ENCODE peak calls at places on chromosomes 11 and 22, in four cellular contexts. P is GM12878, C is K562, Y is H1. A is an unnamed sample.

GRCh38 chr22:48734359-48734758 is 1093.3 kb downstream of the BRD1 start:
- DNase-seq in P (no peak), C (no peak), Y (no peak), A (no peak)

GRCh38 chr22:43228330-43228729 is 41.4 kb upstream of the TTLL12 start:
- DNase-seq in P (no peak), C (peak), Y (peak), A (no peak)

GRCh38 chr11:2309251-2310072 is 7.6 kb downstream of the TSPAN32 start:
- DNase-seq in P (no peak), C (no peak), Y (no peak), A (no peak)

GRCh38 chr11:450809-451451 is 851 bp downstream of the PTDSS2 start:
- DNase-seq in P (no peak), C (peak), Y (no peak), A (peak)

GRCh38 chr11:83073884-83074283 is 2.2 kb upstream of the RAB30 start:
- DNase-seq in P (no peak), C (no peak), Y (no peak), A (no peak)

GRCh38 chr11:7600205-7600775 is 73.0 kb downstream of the CYB5R2 start:
- DNase-seq in P (no peak), C (no peak), Y (no peak), A (peak)

GRCh38 chr11:106415510-106415909 is 338.0 kb downstream of the AASDHPPT start:
- DNase-seq in P (no peak), C (no peak), Y (no peak), A (peak)

GRCh38 chr11:113111156-113111555 is 149.9 kb downstream of the NCAM1 start:
- DNase-seq in P (no peak), C (no peak), Y (no peak), A (no peak)

GRCh38 chr22:43131773-43132501 is 11.3 kb downstream of the MCAT start:
- DNase-seq in P (no peak), C (no peak), Y (no peak), A (no peak)

GRCh38 chr11:64207247-64208085 is 945 bp downstream of the FERMT3 start:
- DNase-seq in P (peak), C (peak), Y (no peak), A (no peak)

GRCh38 chr22:20533095-20533878 is 25.9 kb downstream of the MED15 start:
- DNase-seq in P (no peak), C (no peak), Y (no peak), A (no peak)

GRCh38 chr11:66100272-66101037 is 30.4 kb downstream of the PACS1 start:
- DNase-seq in P (no peak), C (no peak), Y (no peak), A (no peak)
- TF ChIP-seq CBX5 in P (no peak), C (no peak), Y (no peak), A (no peak)

GRCh38 chr11:122732342-122733300 is 77.1 kb downstream of the UBASH3B start:
- DNase-seq in P (no peak), C (no peak), Y (no peak), A (peak)

GRCh38 chr11:122733301-122733686 is 77.8 kb downstream of the UBASH3B start:
- DNase-seq in P (no peak), C (no peak), Y (no peak), A (no peak)

GRCh38 chr11:122731500-122731913 is 76.0 kb downstream of the UBASH3B start:
- DNase-seq in P (no peak), C (no peak), Y (no peak), A (peak)

GRCh38 chr11:122737951-122738693 is 82.6 kb downstream of the UBASH3B start:
- DNase-seq in P (no peak), C (no peak), Y (no peak), A (peak)

GRCh38 chr11:122735031-122735430 is 79.5 kb downstream of the UBASH3B start:
- DNase-seq in P (no peak), C (no peak), Y (no peak), A (no peak)
- TF ChIP-seq CEBPB in P (no peak), C (no peak), Y (no peak), A (no peak)

DNA sequence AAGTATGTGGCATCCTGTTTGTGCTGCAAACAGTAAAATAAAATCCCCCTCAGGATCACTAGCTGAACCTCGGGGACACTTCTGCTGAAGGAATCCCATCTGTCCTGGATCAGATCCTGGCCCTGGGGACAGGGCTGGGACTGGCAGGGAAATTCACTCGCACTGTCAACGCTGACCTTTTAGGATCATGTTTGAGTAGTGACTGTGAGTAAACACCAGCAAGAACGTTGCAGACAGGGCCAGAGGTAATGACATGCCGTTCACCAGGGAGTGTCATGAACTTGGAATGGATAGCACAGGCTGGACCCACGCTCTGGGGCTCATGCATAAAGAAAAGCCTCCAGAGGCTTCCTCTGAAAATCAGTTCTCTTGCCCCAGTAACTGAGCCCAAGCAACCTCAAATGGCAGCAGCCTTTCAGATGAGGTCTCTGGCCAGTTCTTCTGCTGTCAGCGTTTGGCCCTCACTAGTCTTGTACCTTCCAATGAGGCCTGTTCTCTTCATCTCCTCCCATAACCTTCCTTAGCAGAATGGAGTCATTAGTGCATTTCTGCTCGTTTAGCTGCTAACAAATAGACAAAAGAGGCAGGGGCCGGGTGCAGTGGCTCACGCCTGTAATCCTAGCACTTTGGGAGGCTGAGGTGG is 51.0 kb upstream of the BARX2 start:
- DNase-seq in P (no peak), C (no peak), Y (peak), A (peak)
- H2AFZ ChIP-seq in P (no peak), C (no peak), Y (peak), A (no peak)

DNA sequence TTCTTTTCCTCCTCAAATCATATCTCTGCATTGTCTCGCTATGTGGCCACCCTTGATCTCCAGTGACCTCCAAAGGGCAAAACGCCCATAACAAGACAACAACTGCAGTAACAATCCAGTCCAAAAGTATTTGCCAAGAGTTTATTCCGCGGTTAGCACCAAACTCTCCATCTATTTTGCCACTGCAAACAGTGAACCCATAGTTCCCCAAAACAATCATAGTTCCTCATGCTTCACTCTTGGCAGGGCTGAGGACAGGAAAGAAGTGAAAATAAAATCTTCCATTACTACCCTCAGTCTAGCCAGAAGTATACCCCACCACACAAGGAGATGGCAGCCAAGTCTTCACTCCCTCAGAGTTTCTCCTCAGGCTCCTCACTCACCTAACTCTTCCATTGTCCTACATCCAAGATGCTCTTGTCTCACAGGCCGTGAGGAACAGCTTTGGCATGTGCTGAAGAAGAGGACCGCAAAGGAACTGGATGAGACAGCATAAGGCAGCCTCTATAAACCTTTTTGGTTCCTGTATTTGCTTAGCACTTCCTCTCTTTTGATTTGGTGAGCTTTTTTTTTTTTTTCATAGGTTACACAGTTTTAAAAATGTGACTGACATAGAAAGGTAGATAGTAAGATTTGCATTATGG is at the start of gene LPXN:
- DNase-seq in P (no peak), C (no peak), Y (no peak), A (no peak)
- TF ChIP-seq CBX5 in P (peak), C (no peak), Y (no peak), A (no peak)

DNA sequence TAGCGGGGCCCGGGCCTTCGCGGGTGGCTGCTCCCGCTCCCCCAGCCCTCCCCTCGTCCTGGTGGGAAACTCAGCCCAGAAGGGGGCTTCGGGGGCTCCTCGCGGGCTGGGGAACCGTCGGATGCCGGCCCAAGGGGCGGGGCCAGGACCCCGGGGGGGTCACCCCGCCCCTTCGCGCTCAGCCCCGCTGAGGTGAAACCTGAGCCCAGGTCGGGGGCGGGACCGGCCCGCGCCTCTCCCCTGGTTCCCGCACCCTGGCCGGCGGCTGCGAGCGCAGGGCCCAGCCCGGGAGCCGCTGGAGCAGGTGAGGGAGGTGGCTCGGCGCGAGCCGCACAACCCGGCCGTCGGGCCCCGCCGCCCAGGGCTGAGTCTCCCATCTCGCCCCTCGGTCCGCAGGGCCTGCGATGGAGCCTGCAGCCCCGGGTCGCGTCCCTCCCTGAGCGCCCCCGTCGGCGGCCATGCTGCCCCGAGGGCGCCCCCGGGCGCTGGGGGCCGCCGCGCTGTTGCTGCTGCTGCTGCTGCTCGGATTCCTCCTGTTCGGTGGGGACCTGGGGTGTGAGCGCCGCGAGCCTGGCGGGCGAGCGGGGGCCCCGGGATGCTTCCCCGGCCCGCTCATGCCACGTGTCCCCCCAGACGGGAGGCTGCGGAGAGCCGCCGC is at the start of gene LARGE2:
- DNase-seq in P (no peak), C (peak), Y (peak), A (no peak)
- TF ChIP-seq CEBPB in P (no peak), C (no peak), Y (no peak), A (no peak)

GRCh38 chr11:132008872-132009271 is 638.5 kb downstream of the NTM start:
- DNase-seq in P (no peak), C (no peak), Y (no peak), A (no peak)
- H2AFZ ChIP-seq in P (no peak), C (no peak), Y (no peak), A (no peak)

DNA sequence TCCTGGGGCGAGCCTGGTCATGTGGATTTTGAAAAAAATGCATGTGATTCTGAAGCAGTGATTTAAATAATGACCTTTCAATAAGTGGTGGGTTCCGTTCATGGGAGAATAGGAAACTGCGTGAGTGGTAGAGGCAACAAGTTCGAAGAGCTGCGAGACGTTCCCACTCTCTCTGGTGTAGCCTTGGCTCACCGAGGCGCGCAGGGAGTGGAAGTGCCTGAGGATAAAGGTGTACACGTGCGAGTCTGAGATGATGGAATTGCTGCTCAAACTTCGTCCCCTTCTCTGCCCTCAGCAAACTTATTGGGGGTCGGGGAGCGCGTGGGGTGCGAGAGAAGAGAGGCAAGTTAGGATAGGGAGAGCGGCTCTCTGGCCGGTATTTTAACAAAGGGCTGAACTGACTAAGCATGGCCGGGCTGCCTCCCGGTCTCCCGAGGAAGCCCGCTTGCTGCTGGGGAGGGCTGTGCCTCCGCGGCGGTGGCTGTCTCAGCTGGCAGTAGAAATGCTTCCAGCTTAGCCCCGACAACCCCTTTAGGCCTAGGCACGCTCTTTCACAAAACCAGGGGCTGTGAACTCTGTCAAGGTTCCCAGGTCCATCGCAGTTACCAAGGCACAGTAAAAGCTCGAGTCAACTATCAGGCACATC is 870 bp upstream of the STT3A start:
- DNase-seq in P (no peak), C (peak), Y (no peak), A (peak)
- TF ChIP-seq CBX5 in P (no peak), C (no peak), Y (no peak), A (no peak)

GRCh38 chr11:97414801-97415200 is 1025.0 kb downstream of the JRKL start:
- DNase-seq in P (no peak), C (no peak), Y (no peak), A (no peak)
- TF ChIP-seq CEBPB in P (no peak), C (no peak), Y (no peak), A (no peak)

DNA sequence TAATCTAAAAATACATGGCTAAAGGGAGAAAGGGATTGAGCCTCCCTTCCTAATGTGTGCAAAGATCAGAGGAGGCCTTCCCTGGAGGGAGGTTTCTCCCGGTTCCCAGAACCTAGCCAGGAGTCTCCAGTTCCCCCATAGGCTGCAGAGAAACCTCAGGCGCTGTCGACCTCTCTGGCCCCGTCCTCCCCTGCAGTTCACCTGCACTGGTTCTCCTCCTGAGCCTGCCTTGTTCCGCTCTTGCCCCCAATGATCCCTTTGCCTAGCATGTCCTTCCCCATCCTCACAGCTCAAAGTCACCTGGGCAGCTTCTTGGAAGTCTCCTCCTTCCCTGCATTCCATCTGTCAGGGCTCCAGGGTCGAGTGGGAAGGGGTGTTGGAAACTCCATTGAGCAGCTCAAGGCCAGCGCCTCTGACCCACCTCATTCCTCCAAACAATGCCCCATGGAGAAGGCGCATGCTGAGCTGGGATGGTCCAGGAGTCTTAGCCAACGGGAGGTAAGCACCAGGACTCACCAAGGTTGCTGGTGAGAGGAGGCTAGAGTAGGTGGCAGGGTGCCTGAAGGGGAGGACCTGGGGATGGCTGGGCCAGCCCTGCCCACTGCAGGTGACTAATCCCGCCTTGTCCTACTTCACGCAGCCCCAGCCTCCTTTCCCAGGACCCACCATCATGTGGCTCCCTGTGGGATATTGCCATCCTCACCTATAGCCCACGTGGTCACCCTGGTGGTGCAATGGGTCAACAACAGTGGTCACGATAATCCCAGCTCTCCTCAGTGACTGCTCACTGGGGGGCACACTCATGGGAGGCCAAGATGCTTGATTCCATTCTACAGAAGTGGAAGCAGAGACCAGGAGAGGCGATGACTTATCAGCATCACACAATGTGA is 15.4 kb downstream of the RSPH14 start:
- DNase-seq in P (no peak), C (peak), Y (no peak), A (no peak)
- H2AFZ ChIP-seq in P (no peak), C (no peak), Y (no peak), A (no peak)

GRCh38 chr11:18521123-18521522 is 5.6 kb downstream of the TSG101 start:
- DNase-seq in P (no peak), C (no peak), Y (no peak), A (no peak)

GRCh38 chr11:18524248-18524647 is 2.5 kb downstream of the TSG101 start:
- DNase-seq in P (no peak), C (no peak), Y (no peak), A (peak)

GRCh38 chr11:18523079-18523478 is 3.7 kb downstream of the TSG101 start:
- DNase-seq in P (no peak), C (no peak), Y (no peak), A (no peak)

GRCh38 chr11:18526130-18526520 is 617 bp downstream of the TSG101 start:
- DNase-seq in P (no peak), C (no peak), Y (no peak), A (no peak)

DNA sequence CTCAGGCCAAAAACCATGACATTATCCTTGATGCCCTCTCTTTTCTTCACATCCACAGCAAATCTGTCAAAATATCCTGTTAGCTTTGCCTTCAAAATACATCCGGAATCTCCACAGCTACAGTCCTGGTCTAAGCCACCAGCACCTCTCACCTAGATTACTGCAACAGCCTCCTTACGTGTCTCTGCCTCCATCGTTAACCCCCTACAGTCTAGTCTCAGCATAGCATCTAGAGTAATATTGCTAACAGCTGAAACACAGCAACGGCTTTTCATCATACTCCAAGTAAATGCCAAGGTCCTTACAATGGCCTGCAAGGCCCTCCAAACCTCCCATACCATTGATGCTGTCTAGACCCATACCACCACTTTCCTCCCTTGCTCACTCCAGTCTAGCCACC is 4.4 kb downstream of the TSG101 start:
- DNase-seq in P (no peak), C (peak), Y (no peak), A (peak)
- TF ChIP-seq CBX5 in P (no peak), C (no peak), Y (no peak), A (no peak)